ENCODE peak calls at places on chromosomes 12 and 14, in eight cellular contexts. A is CD4-positive, alpha-beta T cell; O is HL-60; N is GM23338; K is lower leg skin; Z is NB4; C is prostate gland; T is AG04449. D is an unnamed sample.

GRCh38 chr14:104265918-104266642 is 127.7 kb downstream of the KIF26A start:
- DNase-seq in T (no peak), N (no peak), C (no peak), A (no peak), K (peak), Z (no peak), O (no peak), D (no peak)

GRCh38 chr12:127115468-127116035 is 1151.4 kb upstream of the TMEM132C start:
- DNase-seq in K (no peak), Z (no peak), C (no peak), A (no peak), N (no peak), O (no peak), T (no peak), D (no peak)

GRCh38 chr14:22099942-22100763 is 426.5 kb upstream of the OR4E1 start:
- DNase-seq in K (peak), Z (peak), N (peak), O (no peak), T (no peak), A (peak), C (peak), D (no peak)

GRCh38 chr12:44774815-44775411 is 101.2 kb downstream of the NELL2 start:
- DNase-seq in O (no peak), Z (peak), N (peak), K (no peak), A (peak), C (no peak), T (no peak), D (no peak)

GRCh38 chr12:56020437-56021189 is at the start of gene IKZF4:
- DNase-seq in A (no peak), O (peak), Z (peak), N (peak), K (no peak), C (no peak), T (no peak), D (peak)

GRCh38 chr12:88472248-88472647 is 108.0 kb downstream of the KITLG start:
- DNase-seq in C (no peak), Z (no peak), K (no peak), A (no peak), O (no peak), N (no peak), T (no peak), D (no peak)

GRCh38 chr12:958449-959123 is 9.1 kb upstream of the RAD52 start:
- DNase-seq in Z (no peak), O (no peak), A (no peak), T (no peak), C (no peak), K (no peak), N (no peak), D (no peak)

GRCh38 chr14:91113829-91114078 is at the start of gene DGLUCY:
- DNase-seq in C (peak), Z (no peak), T (no peak), K (no peak), O (no peak), N (no peak), A (peak), D (no peak)

GRCh38 chr12:58496411-58496810 is 423.9 kb downstream of the LRIG3 start:
- DNase-seq in Z (no peak), T (no peak), K (no peak), N (no peak), A (no peak), C (no peak), O (no peak), D (no peak)

GRCh38 chr12:5864913-5865312 is 80.1 kb downstream of the ANO2 start:
- DNase-seq in T (no peak), C (no peak), N (no peak), Z (no peak), A (no peak), K (no peak), O (no peak), D (no peak)

DNA sequence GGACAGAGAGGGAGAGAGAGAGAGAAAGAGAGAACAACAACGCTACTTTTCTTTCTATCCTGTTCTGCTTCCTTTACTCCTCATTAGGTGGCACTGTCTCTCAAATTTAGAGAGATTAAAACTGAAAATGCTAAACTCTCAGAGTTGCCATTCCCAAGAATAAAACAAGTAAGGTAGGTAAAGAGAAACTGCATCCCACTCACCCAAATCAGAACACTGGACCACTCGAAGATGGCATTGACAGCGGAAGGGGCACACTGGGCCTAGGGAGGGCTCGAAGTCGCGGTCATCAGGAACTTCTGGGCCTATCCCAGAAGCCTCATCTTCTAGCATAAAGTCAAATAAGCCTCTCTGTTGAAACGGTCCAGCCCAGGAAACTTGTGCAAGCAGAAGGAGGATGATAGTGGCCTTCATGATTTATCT is 4.5 kb downstream of the DCN start:
- DNase-seq in Z (peak), O (no peak), K (no peak), N (peak), A (no peak), C (no peak), T (no peak), D (peak)
- TF ChIP-seq CTCF in Z (no peak), O (no peak), K (no peak), N (peak), A (peak), C (no peak), T (peak), D (peak)

DNA sequence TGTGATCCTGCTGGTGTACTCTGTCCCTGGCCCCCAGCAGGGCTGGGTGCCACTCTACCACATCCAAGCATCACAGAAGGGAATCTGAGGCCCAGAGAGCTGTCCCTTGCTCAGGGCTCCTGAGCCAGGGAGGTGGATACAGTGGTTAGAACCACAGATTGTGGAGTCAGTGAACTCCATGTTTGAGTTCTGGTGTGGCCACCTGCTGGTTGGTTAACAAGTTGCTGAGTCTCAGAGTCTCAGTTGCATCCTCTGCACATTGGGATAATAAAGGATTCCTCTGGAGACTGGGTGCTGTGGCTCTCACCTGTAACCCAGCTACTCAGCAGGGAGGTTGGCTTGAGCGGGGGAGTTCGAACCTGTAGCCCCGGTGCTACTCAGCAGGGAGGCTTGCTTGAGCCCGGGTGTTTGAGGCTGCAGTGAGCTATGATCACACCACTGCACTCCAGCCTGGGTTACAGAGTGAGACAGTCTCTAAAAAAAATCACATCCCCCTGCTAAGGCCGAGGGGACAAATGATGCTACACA is 39.4 kb downstream of the MVK start:
- DNase-seq in C (no peak), T (no peak), N (peak), A (no peak), O (no peak), K (no peak), Z (peak), D (no peak)
- TF ChIP-seq CTCF in C (no peak), T (peak), N (peak), A (no peak), O (peak), K (no peak), Z (peak), D (peak)

DNA sequence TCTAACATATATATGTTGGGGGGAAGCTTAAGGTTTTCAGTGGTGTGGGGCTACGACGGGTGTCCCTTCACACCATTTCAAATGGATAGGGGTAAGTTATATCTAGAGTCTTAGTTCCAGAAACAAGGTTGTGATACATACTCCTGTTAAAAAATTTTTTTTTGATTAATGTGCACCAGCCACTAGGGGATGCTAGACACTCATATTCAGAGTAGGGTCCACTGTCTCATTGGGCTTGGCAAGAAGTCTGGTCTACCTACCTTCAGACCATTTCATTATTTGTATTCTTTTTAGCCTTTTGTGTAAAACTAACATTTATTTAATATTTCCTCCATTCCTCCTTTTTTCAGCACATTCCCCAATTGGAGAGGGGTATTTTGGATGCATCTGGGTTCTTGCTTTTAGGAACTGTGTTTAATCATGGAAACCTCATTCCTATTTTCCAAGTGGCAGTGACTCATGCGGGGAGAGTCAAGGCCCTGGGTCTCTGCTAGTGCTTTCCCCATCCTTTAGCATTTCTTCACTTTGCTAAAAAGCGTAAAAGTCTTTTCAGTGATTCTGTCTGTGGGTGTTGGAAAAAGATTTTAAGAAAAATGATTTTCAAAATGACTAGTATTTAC is 33.4 kb downstream of the ANO4 start:
- DNase-seq in N (peak), C (peak), A (no peak), O (no peak), T (no peak), Z (peak), K (no peak), D (no peak)
- TF ChIP-seq CTCF in N (peak), C (peak), A (no peak), O (peak), T (peak), Z (peak), K (no peak), D (peak)

DNA sequence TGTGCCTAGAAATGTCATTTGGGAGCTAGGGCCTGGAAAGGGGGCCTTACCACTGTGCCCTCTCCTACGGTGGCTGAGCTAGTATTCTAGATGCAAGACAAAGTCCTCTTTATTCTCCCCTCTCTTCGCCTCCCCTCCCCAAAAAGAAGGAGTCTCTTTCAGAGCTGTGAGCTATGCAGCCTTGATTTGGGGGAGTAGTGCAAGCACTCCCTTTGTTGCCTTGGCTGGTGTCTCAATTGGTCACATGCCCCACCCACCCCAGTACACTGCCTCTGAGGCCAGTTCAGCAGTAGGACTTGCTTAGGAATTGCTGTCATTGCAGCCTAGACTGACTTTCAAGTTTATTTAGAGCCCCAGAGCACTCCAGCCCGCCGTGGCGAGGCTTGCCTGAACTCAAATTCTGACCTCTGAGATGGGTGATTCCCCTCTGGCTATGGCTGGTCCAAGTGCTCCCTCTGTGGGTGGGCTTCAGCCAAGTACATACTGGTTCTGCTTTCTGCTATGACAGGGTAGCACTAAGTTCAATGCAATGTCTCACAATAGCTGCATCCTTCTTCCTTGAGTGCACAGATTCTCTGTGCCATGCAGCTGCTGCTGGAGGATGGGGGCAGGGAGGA is 37.0 kb upstream of the FBXO33 start:
- DNase-seq in N (peak), C (no peak), A (no peak), T (no peak), Z (peak), O (no peak), K (no peak), D (no peak)
- TF ChIP-seq CTCF in N (peak), C (no peak), A (no peak), T (no peak), Z (peak), O (no peak), K (no peak), D (peak)

DNA sequence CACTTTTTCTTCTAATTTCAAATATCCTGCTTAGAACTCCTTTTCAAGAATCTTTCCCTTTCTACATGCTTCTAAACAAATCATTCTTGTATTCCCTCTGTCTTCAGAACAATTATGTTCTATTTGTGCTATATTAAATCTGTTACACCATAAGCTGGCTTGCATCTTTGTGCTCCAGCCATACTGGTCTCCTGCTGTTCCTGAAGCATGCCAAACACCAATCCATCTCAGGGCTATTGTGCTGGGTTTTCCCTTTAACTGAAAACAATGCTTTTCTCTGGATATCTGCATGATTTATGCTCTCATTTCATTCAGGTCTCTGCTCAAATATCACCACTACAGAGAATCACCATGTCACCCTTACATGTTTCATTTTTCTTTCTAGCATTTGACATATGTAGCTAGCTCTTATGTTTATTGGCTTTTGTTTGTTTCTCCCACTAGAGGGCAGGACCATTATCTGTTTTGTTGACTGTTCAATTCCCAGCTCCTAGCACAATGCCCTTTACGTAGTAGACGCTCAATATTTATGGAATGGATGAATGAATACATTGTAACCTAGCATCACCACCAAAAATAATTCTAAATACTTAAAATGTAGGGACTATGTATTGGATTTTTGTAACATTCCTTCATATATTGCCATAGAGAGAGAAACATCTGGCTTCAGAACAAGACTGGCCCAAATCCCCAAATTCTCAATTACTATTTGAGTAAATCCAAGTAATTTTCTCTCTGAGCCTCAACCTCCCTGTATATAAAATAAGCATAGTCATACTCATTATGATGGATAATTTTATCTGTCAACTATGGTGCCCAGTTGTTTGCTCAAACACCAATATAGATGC is 302.0 kb upstream of the SYT1 start:
- DNase-seq in A (no peak), Z (peak), C (no peak), K (no peak), N (peak), O (no peak), T (no peak), D (no peak)
- TF ChIP-seq CTCF in A (no peak), Z (peak), C (no peak), K (no peak), N (peak), O (no peak), T (peak), D (peak)

DNA sequence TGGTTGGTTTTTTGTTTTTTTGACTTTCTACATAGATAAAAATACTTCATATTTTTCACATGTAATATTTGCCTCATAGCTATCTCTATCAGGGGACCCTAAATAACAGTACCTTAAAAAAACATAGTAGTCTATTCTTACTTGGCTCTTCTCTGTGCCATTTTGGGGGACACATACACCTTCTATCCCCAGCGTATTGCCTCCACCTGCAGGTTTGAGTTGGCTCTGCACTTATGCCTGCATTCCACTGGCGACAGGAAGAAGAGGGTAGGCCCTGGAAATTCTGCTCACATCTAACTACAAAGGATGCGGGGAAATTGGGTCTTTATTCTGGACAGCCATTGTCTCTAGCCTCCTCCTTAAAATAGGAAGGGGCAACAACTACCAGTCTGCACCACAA is 13.8 kb upstream of the IFI27L2 start:
- DNase-seq in O (no peak), K (peak), C (no peak), A (no peak), T (no peak), Z (peak), N (peak), D (no peak)
- TF ChIP-seq CTCF in O (no peak), K (no peak), C (no peak), A (peak), T (peak), Z (peak), N (peak), D (peak)

GRCh38 chr14:50229646-50230045 is 1.7 kb downstream of the SOS2 start:
- DNase-seq in K (no peak), A (no peak), O (no peak), C (no peak), Z (peak), T (no peak), N (no peak), D (no peak)

GRCh38 chr14:50232276-50232642 is 881 bp upstream of the SOS2 start:
- DNase-seq in Z (no peak), A (no peak), C (no peak), T (no peak), N (peak), O (no peak), K (no peak), D (no peak)

GRCh38 chr14:50233335-50234250 is 2.2 kb upstream of the SOS2 start:
- DNase-seq in K (no peak), O (no peak), C (peak), N (no peak), Z (no peak), A (no peak), T (no peak), D (no peak)

GRCh38 chr14:50230601-50231474 is 540 bp downstream of the SOS2 start:
- DNase-seq in C (peak), Z (peak), N (peak), K (peak), A (peak), O (peak), T (no peak), D (peak)

DNA sequence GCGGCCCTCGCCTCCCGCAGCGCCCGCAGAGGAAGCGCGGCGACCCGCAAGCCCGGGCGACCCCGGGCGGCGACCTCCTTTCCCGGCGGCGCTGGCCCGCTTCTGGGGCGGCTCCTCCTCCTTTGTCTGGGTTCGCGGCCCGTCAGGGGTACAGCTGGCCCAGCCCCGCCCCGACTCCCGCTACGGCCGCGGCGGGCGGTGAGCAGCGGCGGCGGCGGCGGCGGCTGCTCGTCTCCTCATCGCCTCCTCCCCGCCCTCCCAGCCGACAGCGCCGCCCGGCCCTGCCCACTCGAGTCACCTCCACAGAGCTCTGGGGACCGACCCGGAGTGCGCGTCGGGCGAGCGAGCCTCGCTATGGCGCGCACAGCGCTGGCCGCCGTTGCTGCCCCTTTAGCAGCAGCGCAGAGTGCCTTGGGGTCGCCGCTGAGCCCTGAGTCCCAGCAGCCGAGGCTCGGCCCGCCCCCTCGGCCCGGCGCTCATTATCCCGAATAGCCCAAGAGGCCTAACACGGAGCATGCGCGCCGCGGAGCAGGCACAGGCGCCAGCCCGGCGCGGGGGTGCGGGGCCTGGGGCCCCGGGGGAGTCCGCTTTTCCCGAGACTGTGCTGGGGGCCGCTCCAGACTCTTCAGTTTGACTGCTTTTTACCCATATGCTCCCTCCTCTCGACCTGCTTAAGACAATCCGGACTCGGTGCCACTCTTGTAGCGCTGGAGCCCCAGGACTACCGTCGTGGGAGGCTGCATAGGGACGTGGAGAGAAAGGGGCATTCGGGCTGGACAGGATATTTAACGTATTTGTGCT is at the start of gene SOS2:
- DNase-seq in N (peak), T (no peak), K (peak), A (peak), C (peak), O (peak), Z (peak), D (peak)
- TF ChIP-seq CTCF in N (no peak), T (no peak), K (no peak), A (no peak), C (no peak), O (no peak), Z (no peak), D (no peak)